ENCODE peak calls at places on chromosomes 16 and 17, in seven cellular contexts. One of them, this sample, is unnamed.
A peak's percentile ranks its signal among the peaks of the same experiment; 100 is the strongest.

GRCh38 chr16:67781548-67781921 is 24.8 kb downstream of the RANBP10 start:
- ATAC-seq in CD4-positive, CD25-positive, alpha-beta regulatory T cell: peak; percentile 43
- ATAC-seq in CD8-positive, alpha-beta T cell: peak; percentile 80
- ATAC-seq in activated B cell treated with CpG ODN at 0.5 μM for 24 hours: no peak
- ATAC-seq in left lung: no peak
- ATAC-seq in activated CD8-positive, alpha-beta memory T cell treated with anti-CD3 and anti-CD28 coated beads, Interleukin-2, amount 10 ng/mL, durations not matched to agents 7 days and 5 days: peak; percentile 76
- ATAC-seq in foreskin keratinocyte: no peak
- ATAC-seq in this sample: no peak

GRCh38 chr17:76447931-76448652 is 4.9 kb downstream of the UBE2O start:
- ATAC-seq in CD4-positive, CD25-positive, alpha-beta regulatory T cell: no peak
- ATAC-seq in left lung: no peak
- ATAC-seq in activated CD8-positive, alpha-beta memory T cell treated with anti-CD3 and anti-CD28 coated beads, Interleukin-2, amount 10 ng/mL, durations not matched to agents 7 days and 5 days: no peak
- ATAC-seq in CD8-positive, alpha-beta T cell: no peak
- ATAC-seq in activated B cell treated with CpG ODN at 0.5 μM for 24 hours: peak; percentile 38
- ATAC-seq in foreskin keratinocyte: no peak
- ATAC-seq in this sample: peak; percentile 30

GRCh38 chr17:30345089-30345433 is 11.2 kb upstream of the TMIGD1 start:
- ATAC-seq in activated CD8-positive, alpha-beta memory T cell treated with anti-CD3 and anti-CD28 coated beads, Interleukin-2, amount 10 ng/mL, durations not matched to agents 7 days and 5 days: no peak
- ATAC-seq in activated B cell treated with CpG ODN at 0.5 μM for 24 hours: no peak
- ATAC-seq in foreskin keratinocyte: no peak
- ATAC-seq in left lung: no peak
- ATAC-seq in CD4-positive, CD25-positive, alpha-beta regulatory T cell: no peak
- ATAC-seq in CD8-positive, alpha-beta T cell: no peak
- ATAC-seq in this sample: no peak

GRCh38 chr17:67270411-67270810 is 25.4 kb upstream of the HELZ start:
- ATAC-seq in foreskin keratinocyte: no peak
- ATAC-seq in activated CD8-positive, alpha-beta memory T cell treated with anti-CD3 and anti-CD28 coated beads, Interleukin-2, amount 10 ng/mL, durations not matched to agents 7 days and 5 days: no peak
- ATAC-seq in activated B cell treated with CpG ODN at 0.5 μM for 24 hours: no peak
- ATAC-seq in CD8-positive, alpha-beta T cell: no peak
- ATAC-seq in left lung: no peak
- ATAC-seq in CD4-positive, CD25-positive, alpha-beta regulatory T cell: no peak
- ATAC-seq in this sample: no peak

GRCh38 chr16:84190731-84191388 is at the start of gene ADAD2:
- ATAC-seq in CD8-positive, alpha-beta T cell: no peak
- ATAC-seq in activated B cell treated with CpG ODN at 0.5 μM for 24 hours: no peak
- ATAC-seq in CD4-positive, CD25-positive, alpha-beta regulatory T cell: no peak
- ATAC-seq in activated CD8-positive, alpha-beta memory T cell treated with anti-CD3 and anti-CD28 coated beads, Interleukin-2, amount 10 ng/mL, durations not matched to agents 7 days and 5 days: no peak
- ATAC-seq in foreskin keratinocyte: no peak
- ATAC-seq in left lung: no peak
- ATAC-seq in this sample: no peak

GRCh38 chr16:17382514-17382913 is 88.2 kb downstream of the XYLT1 start:
- ATAC-seq in CD4-positive, CD25-positive, alpha-beta regulatory T cell: no peak
- ATAC-seq in activated CD8-positive, alpha-beta memory T cell treated with anti-CD3 and anti-CD28 coated beads, Interleukin-2, amount 10 ng/mL, durations not matched to agents 7 days and 5 days: no peak
- ATAC-seq in foreskin keratinocyte: no peak
- ATAC-seq in activated B cell treated with CpG ODN at 0.5 μM for 24 hours: no peak
- ATAC-seq in CD8-positive, alpha-beta T cell: no peak
- ATAC-seq in left lung: no peak
- ATAC-seq in this sample: peak; percentile 30

GRCh38 chr17:64152428-64153125 is 22.6 kb upstream of the ERN1 start:
- ATAC-seq in CD4-positive, CD25-positive, alpha-beta regulatory T cell: no peak
- ATAC-seq in left lung: no peak
- ATAC-seq in activated CD8-positive, alpha-beta memory T cell treated with anti-CD3 and anti-CD28 coated beads, Interleukin-2, amount 10 ng/mL, durations not matched to agents 7 days and 5 days: no peak
- ATAC-seq in CD8-positive, alpha-beta T cell: no peak
- ATAC-seq in activated B cell treated with CpG ODN at 0.5 μM for 24 hours: no peak
- ATAC-seq in foreskin keratinocyte: no peak
- ATAC-seq in this sample: no peak

GRCh38 chr16:1961651-1962067 is 2.3 kb downstream of the NDUFB10 start:
- ATAC-seq in left lung: no peak
- ATAC-seq in CD8-positive, alpha-beta T cell: no peak
- ATAC-seq in activated CD8-positive, alpha-beta memory T cell treated with anti-CD3 and anti-CD28 coated beads, Interleukin-2, amount 10 ng/mL, durations not matched to agents 7 days and 5 days: no peak
- ATAC-seq in CD4-positive, CD25-positive, alpha-beta regulatory T cell: no peak
- ATAC-seq in foreskin keratinocyte: no peak
- ATAC-seq in activated B cell treated with CpG ODN at 0.5 μM for 24 hours: no peak
- ATAC-seq in this sample: no peak

GRCh38 chr16:46923513-46924295 is 39.5 kb downstream of the GPT2 start:
- ATAC-seq in CD4-positive, CD25-positive, alpha-beta regulatory T cell: no peak
- ATAC-seq in CD8-positive, alpha-beta T cell: no peak
- ATAC-seq in foreskin keratinocyte: no peak
- ATAC-seq in activated B cell treated with CpG ODN at 0.5 μM for 24 hours: no peak
- ATAC-seq in left lung: no peak
- ATAC-seq in activated CD8-positive, alpha-beta memory T cell treated with anti-CD3 and anti-CD28 coated beads, Interleukin-2, amount 10 ng/mL, durations not matched to agents 7 days and 5 days: no peak
- ATAC-seq in this sample: no peak

GRCh38 chr16:67164599-67165061 is at the start of gene HSF4:
- ATAC-seq in CD8-positive, alpha-beta T cell: no peak
- ATAC-seq in CD4-positive, CD25-positive, alpha-beta regulatory T cell: no peak
- ATAC-seq in left lung: peak; percentile 55
- ATAC-seq in foreskin keratinocyte: no peak
- ATAC-seq in activated CD8-positive, alpha-beta memory T cell treated with anti-CD3 and anti-CD28 coated beads, Interleukin-2, amount 10 ng/mL, durations not matched to agents 7 days and 5 days: no peak
- ATAC-seq in activated B cell treated with CpG ODN at 0.5 μM for 24 hours: no peak
- ATAC-seq in this sample: peak; percentile 27

GRCh38 chr17:68572138-68572842 is 28.9 kb downstream of the FAM20A start:
- ATAC-seq in foreskin keratinocyte: no peak
- ATAC-seq in activated B cell treated with CpG ODN at 0.5 μM for 24 hours: no peak
- ATAC-seq in left lung: peak; percentile 70
- ATAC-seq in CD4-positive, CD25-positive, alpha-beta regulatory T cell: no peak
- ATAC-seq in activated CD8-positive, alpha-beta memory T cell treated with anti-CD3 and anti-CD28 coated beads, Interleukin-2, amount 10 ng/mL, durations not matched to agents 7 days and 5 days: no peak
- ATAC-seq in CD8-positive, alpha-beta T cell: no peak
- ATAC-seq in this sample: no peak

GRCh38 chr17:31308372-31308905 is 5.4 kb downstream of the EVI2B start:
- ATAC-seq in CD8-positive, alpha-beta T cell: peak; percentile 16
- ATAC-seq in activated CD8-positive, alpha-beta memory T cell treated with anti-CD3 and anti-CD28 coated beads, Interleukin-2, amount 10 ng/mL, durations not matched to agents 7 days and 5 days: peak; percentile 10
- ATAC-seq in CD4-positive, CD25-positive, alpha-beta regulatory T cell: no peak
- ATAC-seq in activated B cell treated with CpG ODN at 0.5 μM for 24 hours: peak; percentile 56
- ATAC-seq in foreskin keratinocyte: no peak
- ATAC-seq in left lung: peak; percentile 47
- ATAC-seq in this sample: no peak